ENCODE peak calls at places on chromosomes 2 and 18, in nine cellular contexts. One of them, this sample, is unnamed. For H3K9me3, the result is how much of the 10 kb centered on the place peaks cover.

GRCh38 chr2:58502931-58503330 is 261.8 kb upstream of the FANCL start:
- DNase-seq in tibial nerve: no peak
- DNase-seq in mesenchymal stem cell: no peak
- DNase-seq in upper lobe of left lung: no peak
- DNase-seq in colonic mucosa: no peak
- DNase-seq in CD4-positive, CD25-positive, alpha-beta regulatory T cell: no peak
- DNase-seq in HCT116: no peak
- DNase-seq in ovary: no peak
- DNase-seq in breast epithelium: no peak
- DNase-seq in this sample: no peak

GRCh38 chr2:19801367-19802087 is 100.3 kb downstream of the TTC32 start:
- DNase-seq in tibial nerve: peak
- DNase-seq in mesenchymal stem cell: peak
- DNase-seq in upper lobe of left lung: peak
- DNase-seq in colonic mucosa: no peak
- DNase-seq in CD4-positive, CD25-positive, alpha-beta regulatory T cell: no peak
- DNase-seq in HCT116: peak
- DNase-seq in ovary: peak
- DNase-seq in breast epithelium: peak
- DNase-seq in this sample: peak

GRCh38 chr2:219571311-219572236 is at the start of gene OBSL1:
- DNase-seq in tibial nerve: no peak
- DNase-seq in mesenchymal stem cell: peak
- DNase-seq in upper lobe of left lung: peak
- DNase-seq in colonic mucosa: peak
- DNase-seq in CD4-positive, CD25-positive, alpha-beta regulatory T cell: no peak
- DNase-seq in HCT116: no peak
- DNase-seq in ovary: peak
- DNase-seq in breast epithelium: peak
- DNase-seq in this sample: no peak

GRCh38 chr2:6459138-6459537 is 406.6 kb downstream of the CMPK2 start:
- DNase-seq in tibial nerve: no peak
- DNase-seq in mesenchymal stem cell: no peak
- DNase-seq in upper lobe of left lung: no peak
- DNase-seq in colonic mucosa: no peak
- DNase-seq in CD4-positive, CD25-positive, alpha-beta regulatory T cell: no peak
- DNase-seq in HCT116: no peak
- DNase-seq in ovary: no peak
- DNase-seq in breast epithelium: no peak
- DNase-seq in this sample: no peak

GRCh38 chr2:159658887-159659437 is 42.6 kb upstream of the BAZ2B start:
- DNase-seq in tibial nerve: no peak
- DNase-seq in mesenchymal stem cell: no peak
- DNase-seq in upper lobe of left lung: peak
- DNase-seq in colonic mucosa: no peak
- DNase-seq in CD4-positive, CD25-positive, alpha-beta regulatory T cell: no peak
- DNase-seq in HCT116: no peak
- DNase-seq in ovary: peak
- DNase-seq in breast epithelium: no peak
- DNase-seq in this sample: no peak

GRCh38 chr2:152336854-152337510 is 2.0 kb downstream of the FMNL2 start:
- DNase-seq in tibial nerve: peak
- DNase-seq in mesenchymal stem cell: peak
- DNase-seq in upper lobe of left lung: peak
- DNase-seq in colonic mucosa: peak
- DNase-seq in CD4-positive, CD25-positive, alpha-beta regulatory T cell: no peak
- DNase-seq in HCT116: no peak
- DNase-seq in ovary: peak
- DNase-seq in breast epithelium: no peak
- DNase-seq in this sample: no peak

GRCh38 chr2:54455584-54456525 is at the start of gene SPTBN1:
- DNase-seq in tibial nerve: peak
- DNase-seq in mesenchymal stem cell: peak
- DNase-seq in upper lobe of left lung: peak
- DNase-seq in colonic mucosa: peak
- DNase-seq in CD4-positive, CD25-positive, alpha-beta regulatory T cell: no peak
- DNase-seq in HCT116: peak
- DNase-seq in ovary: peak
- DNase-seq in breast epithelium: peak
- DNase-seq in this sample: peak

GRCh38 chr2:48560546-48561209 is 30.7 kb downstream of the STON1 start:
- DNase-seq in tibial nerve: no peak
- DNase-seq in mesenchymal stem cell: no peak
- DNase-seq in upper lobe of left lung: no peak
- DNase-seq in colonic mucosa: no peak
- DNase-seq in CD4-positive, CD25-positive, alpha-beta regulatory T cell: no peak
- DNase-seq in HCT116: no peak
- DNase-seq in ovary: no peak
- DNase-seq in breast epithelium: no peak
- DNase-seq in this sample: no peak

GRCh38 chr2:180540761-180541160 is 439.6 kb upstream of the UBE2E3 start:
- DNase-seq in tibial nerve: no peak
- DNase-seq in mesenchymal stem cell: no peak
- DNase-seq in upper lobe of left lung: no peak
- DNase-seq in colonic mucosa: no peak
- DNase-seq in CD4-positive, CD25-positive, alpha-beta regulatory T cell: no peak
- DNase-seq in HCT116: no peak
- DNase-seq in ovary: no peak
- DNase-seq in breast epithelium: no peak
- DNase-seq in this sample: no peak

GRCh38 chr2:13616059-13616458 is 899.3 kb downstream of the TRIB2 start:
- DNase-seq in tibial nerve: no peak
- DNase-seq in mesenchymal stem cell: no peak
- DNase-seq in upper lobe of left lung: no peak
- DNase-seq in colonic mucosa: no peak
- DNase-seq in CD4-positive, CD25-positive, alpha-beta regulatory T cell: no peak
- DNase-seq in HCT116: no peak
- DNase-seq in ovary: no peak
- DNase-seq in breast epithelium: no peak
- DNase-seq in this sample: no peak

GRCh38 chr2:13611939-13612338 is 895.2 kb downstream of the TRIB2 start:
- DNase-seq in tibial nerve: no peak
- DNase-seq in mesenchymal stem cell: no peak
- DNase-seq in upper lobe of left lung: no peak
- DNase-seq in colonic mucosa: no peak
- DNase-seq in CD4-positive, CD25-positive, alpha-beta regulatory T cell: no peak
- DNase-seq in HCT116: no peak
- DNase-seq in ovary: no peak
- DNase-seq in breast epithelium: no peak
- DNase-seq in this sample: no peak

GRCh38 chr2:13616656-13617055 is 899.9 kb downstream of the TRIB2 start:
- DNase-seq in tibial nerve: no peak
- DNase-seq in mesenchymal stem cell: no peak
- DNase-seq in upper lobe of left lung: no peak
- DNase-seq in colonic mucosa: no peak
- DNase-seq in CD4-positive, CD25-positive, alpha-beta regulatory T cell: no peak
- DNase-seq in HCT116: no peak
- DNase-seq in ovary: no peak
- DNase-seq in breast epithelium: no peak
- DNase-seq in this sample: no peak
- H3K9me3 ChIP-seq in tibial nerve: under half
- H3K9me3 ChIP-seq in mesenchymal stem cell: under half
- H3K9me3 ChIP-seq in upper lobe of left lung: under half
- H3K9me3 ChIP-seq in colonic mucosa: under half
- H3K9me3 ChIP-seq in CD4-positive, CD25-positive, alpha-beta regulatory T cell: under half
- H3K9me3 ChIP-seq in HCT116: under half
- H3K9me3 ChIP-seq in ovary: under half
- H3K9me3 ChIP-seq in breast epithelium: under half
- H3K9me3 ChIP-seq in this sample: under half

GRCh38 chr2:81853331-81853730 is 1548.8 kb upstream of the LRRTM1 start:
- DNase-seq in tibial nerve: no peak
- DNase-seq in mesenchymal stem cell: peak
- DNase-seq in upper lobe of left lung: no peak
- DNase-seq in colonic mucosa: no peak
- DNase-seq in CD4-positive, CD25-positive, alpha-beta regulatory T cell: no peak
- DNase-seq in HCT116: no peak
- DNase-seq in ovary: no peak
- DNase-seq in breast epithelium: no peak
- DNase-seq in this sample: peak

DNA sequence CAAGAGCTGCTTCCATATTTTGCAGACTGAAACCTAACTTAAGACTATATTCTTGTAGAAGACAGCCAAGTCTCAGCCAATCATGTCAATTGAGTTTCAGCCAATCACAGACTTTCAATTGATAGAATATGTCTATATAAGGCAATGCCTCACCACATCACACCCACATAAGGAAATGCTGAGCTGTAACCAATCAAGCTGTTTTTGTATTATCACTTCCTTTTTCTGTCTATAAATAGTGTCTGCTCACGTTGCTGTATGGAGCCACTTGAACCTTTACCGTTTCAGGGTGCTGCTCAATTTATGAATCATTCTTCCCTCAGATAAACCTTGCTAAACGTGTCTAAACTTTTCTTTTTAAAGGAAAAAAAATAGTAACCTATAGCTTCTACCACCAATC is 1554.4 kb upstream of the LRRTM1 start:
- DNase-seq in tibial nerve: no peak
- DNase-seq in mesenchymal stem cell: peak
- DNase-seq in upper lobe of left lung: no peak
- DNase-seq in colonic mucosa: no peak
- DNase-seq in CD4-positive, CD25-positive, alpha-beta regulatory T cell: no peak
- DNase-seq in HCT116: no peak
- DNase-seq in ovary: no peak
- DNase-seq in breast epithelium: no peak
- DNase-seq in this sample: no peak
- H3K9me3 ChIP-seq in tibial nerve: under half
- H3K9me3 ChIP-seq in mesenchymal stem cell: under half
- H3K9me3 ChIP-seq in upper lobe of left lung: under half
- H3K9me3 ChIP-seq in colonic mucosa: under half
- H3K9me3 ChIP-seq in CD4-positive, CD25-positive, alpha-beta regulatory T cell: under half
- H3K9me3 ChIP-seq in HCT116: under half
- H3K9me3 ChIP-seq in ovary: under half
- H3K9me3 ChIP-seq in breast epithelium: under half
- H3K9me3 ChIP-seq in this sample: under half

DNA sequence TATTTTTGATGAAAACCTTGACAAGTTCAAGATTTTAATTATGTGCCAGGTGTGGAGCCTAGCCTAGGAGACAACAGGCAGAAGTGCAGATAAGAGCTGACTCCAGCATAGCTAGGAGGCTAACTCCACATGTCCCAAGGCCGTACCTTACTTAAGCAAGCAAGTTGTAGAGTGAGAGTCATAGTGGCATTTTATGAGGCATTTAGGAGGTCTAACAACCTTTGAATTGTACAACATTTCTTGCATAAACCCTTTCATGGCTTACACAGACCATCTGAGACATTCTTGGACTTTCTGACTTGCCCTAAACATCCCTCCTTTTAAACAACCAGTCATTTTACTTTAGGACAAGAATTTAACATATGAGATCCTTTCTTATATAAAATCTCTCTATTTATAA is 8.3 kb upstream of the SUCLG1 start:
- DNase-seq in tibial nerve: no peak
- DNase-seq in mesenchymal stem cell: no peak
- DNase-seq in upper lobe of left lung: no peak
- DNase-seq in colonic mucosa: no peak
- DNase-seq in CD4-positive, CD25-positive, alpha-beta regulatory T cell: no peak
- DNase-seq in HCT116: no peak
- DNase-seq in ovary: no peak
- DNase-seq in breast epithelium: no peak
- DNase-seq in this sample: no peak
- H3K9me3 ChIP-seq in tibial nerve: under half
- H3K9me3 ChIP-seq in mesenchymal stem cell: under half
- H3K9me3 ChIP-seq in upper lobe of left lung: under half
- H3K9me3 ChIP-seq in colonic mucosa: under half
- H3K9me3 ChIP-seq in CD4-positive, CD25-positive, alpha-beta regulatory T cell: under half
- H3K9me3 ChIP-seq in HCT116: under half
- H3K9me3 ChIP-seq in ovary: under half
- H3K9me3 ChIP-seq in breast epithelium: under half
- H3K9me3 ChIP-seq in this sample: under half

GRCh38 chr18:72316497-72316896 is 227.6 kb downstream of the CBLN2 start:
- DNase-seq in tibial nerve: no peak
- DNase-seq in mesenchymal stem cell: no peak
- DNase-seq in upper lobe of left lung: no peak
- DNase-seq in colonic mucosa: no peak
- DNase-seq in CD4-positive, CD25-positive, alpha-beta regulatory T cell: no peak
- DNase-seq in HCT116: no peak
- DNase-seq in ovary: no peak
- DNase-seq in breast epithelium: no peak
- DNase-seq in this sample: no peak
- H3K9me3 ChIP-seq in tibial nerve: under half
- H3K9me3 ChIP-seq in mesenchymal stem cell: under half
- H3K9me3 ChIP-seq in upper lobe of left lung: under half
- H3K9me3 ChIP-seq in colonic mucosa: under half
- H3K9me3 ChIP-seq in CD4-positive, CD25-positive, alpha-beta regulatory T cell: under half
- H3K9me3 ChIP-seq in HCT116: under half
- H3K9me3 ChIP-seq in ovary: under half
- H3K9me3 ChIP-seq in breast epithelium: under half
- H3K9me3 ChIP-seq in this sample: under half

DNA sequence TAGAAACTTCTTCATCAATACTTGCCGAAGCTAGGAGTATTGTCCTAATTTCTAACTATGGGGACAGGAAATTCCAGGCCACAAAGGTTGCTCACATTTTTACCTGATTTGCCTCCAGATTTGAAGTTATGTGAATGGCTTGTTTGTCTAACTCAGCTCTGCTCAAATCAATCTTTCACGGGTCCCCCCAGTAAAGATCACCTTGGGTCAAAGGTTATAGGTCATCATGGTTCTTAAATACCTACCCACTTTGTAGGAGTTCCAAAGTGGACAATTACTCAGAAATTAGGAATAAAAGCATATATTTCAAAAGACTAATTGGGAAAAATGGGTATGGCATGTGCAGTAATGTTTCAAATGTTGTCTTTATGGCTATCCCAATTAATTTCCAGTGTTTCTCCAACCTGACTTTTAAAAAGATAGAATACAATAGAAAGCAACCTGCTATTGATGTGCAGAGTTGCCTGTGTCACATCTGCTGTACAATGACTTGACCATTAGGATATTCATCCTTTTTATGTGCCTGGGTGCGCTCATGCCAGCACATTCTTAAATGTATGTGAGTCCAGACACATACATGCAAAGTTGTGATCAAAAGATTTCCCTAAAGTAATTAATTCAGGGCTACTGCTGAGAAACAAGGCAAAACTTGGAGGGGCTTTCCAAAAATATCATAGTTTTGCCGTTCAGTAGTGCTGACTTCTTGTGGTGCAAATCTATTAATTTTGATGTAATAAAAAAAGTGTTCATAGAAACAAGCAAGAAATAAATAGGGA is 126.1 kb downstream of the MYCN start:
- DNase-seq in tibial nerve: no peak
- DNase-seq in mesenchymal stem cell: no peak
- DNase-seq in upper lobe of left lung: no peak
- DNase-seq in colonic mucosa: no peak
- DNase-seq in CD4-positive, CD25-positive, alpha-beta regulatory T cell: no peak
- DNase-seq in HCT116: no peak
- DNase-seq in ovary: no peak
- DNase-seq in breast epithelium: no peak
- DNase-seq in this sample: no peak
- H3K9me3 ChIP-seq in tibial nerve: under half
- H3K9me3 ChIP-seq in mesenchymal stem cell: under half
- H3K9me3 ChIP-seq in upper lobe of left lung: under half
- H3K9me3 ChIP-seq in colonic mucosa: under half
- H3K9me3 ChIP-seq in CD4-positive, CD25-positive, alpha-beta regulatory T cell: under half
- H3K9me3 ChIP-seq in HCT116: under half
- H3K9me3 ChIP-seq in ovary: under half
- H3K9me3 ChIP-seq in breast epithelium: under half
- H3K9me3 ChIP-seq in this sample: under half